ENCODE peak calls at places on chromosomes 1 and 21, in four cellular contexts. One of them, this sample, is unnamed.

GRCh38 chr1:185674201-185674600 is 60.0 kb upstream of the HMCN1 start:
- DNase-seq in kidney: no peak
- DNase-seq in fibroblast of lung: no peak
- DNase-seq in suprapubic skin: no peak
- DNase-seq in this sample: no peak

GRCh38 chr1:204169871-204170270 is 3.7 kb upstream of the REN start:
- DNase-seq in kidney: no peak
- DNase-seq in fibroblast of lung: no peak
- DNase-seq in suprapubic skin: no peak
- DNase-seq in this sample: no peak

GRCh38 chr1:192877283-192877886 is 68.5 kb downstream of the RGS2 start:
- DNase-seq in suprapubic skin: no peak
- DNase-seq in kidney: no peak
- DNase-seq in fibroblast of lung: peak; percentile 75
- DNase-seq in this sample: no peak

GRCh38 chr1:53543771-53544695 is 84.8 kb downstream of the DMRTB1 start:
- DNase-seq in suprapubic skin: peak; percentile 61
- DNase-seq in fibroblast of lung: no peak
- DNase-seq in kidney: peak; percentile 62
- DNase-seq in this sample: no peak

GRCh38 chr1:245361056-245361455 is 206.3 kb downstream of the KIF26B start:
- DNase-seq in fibroblast of lung: no peak
- DNase-seq in suprapubic skin: no peak
- DNase-seq in kidney: no peak
- DNase-seq in this sample: no peak

GRCh38 chr1:94358630-94359599 is 59.3 kb upstream of the ABCD3 start:
- DNase-seq in fibroblast of lung: no peak
- DNase-seq in kidney: no peak
- DNase-seq in suprapubic skin: no peak
- DNase-seq in this sample: no peak

GRCh38 chr1:195597929-195598328 is 1010.3 kb downstream of the KCNT2 start:
- DNase-seq in kidney: no peak
- DNase-seq in fibroblast of lung: no peak
- DNase-seq in suprapubic skin: no peak
- DNase-seq in this sample: no peak

GRCh38 chr1:26694185-26694572 is 1.6 kb upstream of the ARID1A start:
- DNase-seq in suprapubic skin: no peak
- DNase-seq in fibroblast of lung: no peak
- DNase-seq in kidney: no peak
- DNase-seq in this sample: no peak

GRCh38 chr1:29249170-29249691 is 12.9 kb downstream of the PTPRU start:
- DNase-seq in kidney: no peak
- DNase-seq in suprapubic skin: no peak
- DNase-seq in fibroblast of lung: peak; percentile 81
- DNase-seq in this sample: no peak

GRCh38 chr1:51255331-51255730 is 19.3 kb downstream of the RNF11 start:
- DNase-seq in fibroblast of lung: peak; percentile 55
- DNase-seq in kidney: no peak
- DNase-seq in suprapubic skin: no peak
- DNase-seq in this sample: no peak

GRCh38 chr21:29371464-29371863 is 72.7 kb downstream of the BACH1 start:
- DNase-seq in kidney: no peak
- DNase-seq in fibroblast of lung: peak; percentile 27
- DNase-seq in suprapubic skin: no peak
- DNase-seq in this sample: no peak

GRCh38 chr1:235557495-235557894 is 53.2 kb upstream of the B3GALNT2 start:
- DNase-seq in fibroblast of lung: no peak
- DNase-seq in suprapubic skin: no peak
- DNase-seq in kidney: no peak
- DNase-seq in this sample: no peak

GRCh38 chr1:29363536-29363935 is 127.2 kb downstream of the PTPRU start:
- DNase-seq in suprapubic skin: no peak
- DNase-seq in fibroblast of lung: no peak
- DNase-seq in kidney: no peak
- DNase-seq in this sample: peak; percentile 44

GRCh38 chr1:161864577-161864976 is 98.5 kb downstream of the ATF6 start:
- DNase-seq in suprapubic skin: no peak
- DNase-seq in kidney: no peak
- DNase-seq in fibroblast of lung: peak; percentile 42
- DNase-seq in this sample: no peak

GRCh38 chr1:92587445-92587844 is 100.7 kb upstream of the GFI1 start:
- DNase-seq in kidney: no peak
- DNase-seq in fibroblast of lung: no peak
- DNase-seq in suprapubic skin: no peak
- DNase-seq in this sample: no peak

GRCh38 chr1:27403065-27403726 is 10.8 kb downstream of the GPR3 start:
- DNase-seq in kidney: peak; percentile 91
- DNase-seq in suprapubic skin: peak; percentile 90
- DNase-seq in fibroblast of lung: peak; percentile 48
- DNase-seq in this sample: peak; percentile 47

GRCh38 chr1:181033128-181033798 is 520 bp upstream of the MR1 start:
- DNase-seq in suprapubic skin: no peak
- DNase-seq in fibroblast of lung: no peak
- DNase-seq in kidney: no peak
- DNase-seq in this sample: peak; percentile 74

GRCh38 chr1:22416555-22417454 is 34.8 kb upstream of the ZBTB40 start:
- DNase-seq in fibroblast of lung: peak; percentile 53
- DNase-seq in suprapubic skin: peak; percentile 73
- DNase-seq in kidney: peak; percentile 87
- DNase-seq in this sample: no peak

GRCh38 chr1:17601643-17602382 is 62.3 kb downstream of the ARHGEF10L start:
- DNase-seq in kidney: no peak
- DNase-seq in fibroblast of lung: no peak
- DNase-seq in suprapubic skin: no peak
- DNase-seq in this sample: no peak

GRCh38 chr1:232766224-232766890 is 38.9 kb upstream of the MAP10 start:
- DNase-seq in fibroblast of lung: peak; percentile 36
- DNase-seq in suprapubic skin: no peak
- DNase-seq in kidney: peak; percentile 71
- DNase-seq in this sample: no peak

GRCh38 chr1:39574646-39575045 is 1.9 kb downstream of the PABPC4 start:
- DNase-seq in fibroblast of lung: peak; percentile 19
- DNase-seq in kidney: no peak
- DNase-seq in suprapubic skin: no peak
- DNase-seq in this sample: no peak

GRCh38 chr1:78007677-78008341 is 3.1 kb downstream of the DNAJB4 start:
- DNase-seq in kidney: no peak
- DNase-seq in fibroblast of lung: no peak
- DNase-seq in suprapubic skin: no peak
- DNase-seq in this sample: no peak

GRCh38 chr1:99700020-99700419 is 54.1 kb downstream of the PALMD start:
- DNase-seq in kidney: no peak
- DNase-seq in suprapubic skin: no peak
- DNase-seq in fibroblast of lung: no peak
- DNase-seq in this sample: no peak

GRCh38 chr1:17355898-17356297 is 16.1 kb upstream of the PADI6 start:
- DNase-seq in fibroblast of lung: no peak
- DNase-seq in kidney: no peak
- DNase-seq in suprapubic skin: no peak
- DNase-seq in this sample: no peak

GRCh38 chr21:25639922-25640670 is 1.0 kb downstream of the JAM2 start:
- DNase-seq in fibroblast of lung: peak; percentile 10
- DNase-seq in suprapubic skin: peak; percentile 59
- DNase-seq in kidney: peak; percentile 77
- DNase-seq in this sample: peak; percentile 64

GRCh38 chr1:212918751-212919150 is 31.6 kb upstream of the VASH2 start:
- DNase-seq in kidney: no peak
- DNase-seq in fibroblast of lung: no peak
- DNase-seq in suprapubic skin: no peak
- DNase-seq in this sample: no peak

GRCh38 chr1:245085508-245086095 is 69.2 kb upstream of the KIF26B start:
- DNase-seq in suprapubic skin: no peak
- DNase-seq in fibroblast of lung: peak; percentile 99
- DNase-seq in kidney: no peak
- DNase-seq in this sample: no peak

GRCh38 chr1:12063141-12064072 is at the start of gene TNFRSF8:
- DNase-seq in fibroblast of lung: peak; percentile 50
- DNase-seq in suprapubic skin: no peak
- DNase-seq in kidney: no peak
- DNase-seq in this sample: no peak

GRCh38 chr1:12544992-12545391 is 73.0 kb downstream of the DHRS3 start:
- DNase-seq in kidney: no peak
- DNase-seq in suprapubic skin: no peak
- DNase-seq in fibroblast of lung: no peak
- DNase-seq in this sample: no peak

GRCh38 chr1:227779021-227779441 is 36.4 kb upstream of the PRSS38 start:
- DNase-seq in suprapubic skin: peak; percentile 46
- DNase-seq in fibroblast of lung: no peak
- DNase-seq in kidney: no peak
- DNase-seq in this sample: no peak

GRCh38 chr1:41576206-41576605 is 91.7 kb upstream of the EDN2 start:
- DNase-seq in suprapubic skin: no peak
- DNase-seq in fibroblast of lung: no peak
- DNase-seq in kidney: no peak
- DNase-seq in this sample: no peak

GRCh38 chr1:84122780-84123382 is 21.2 kb upstream of the PRKACB start:
- DNase-seq in suprapubic skin: no peak
- DNase-seq in fibroblast of lung: peak; percentile 42
- DNase-seq in kidney: no peak
- DNase-seq in this sample: no peak

GRCh38 chr1:30505853-30506784 is 217.3 kb downstream of the MATN1 start:
- DNase-seq in suprapubic skin: no peak
- DNase-seq in fibroblast of lung: no peak
- DNase-seq in kidney: no peak
- DNase-seq in this sample: no peak

GRCh38 chr1:6652986-6653385 is 28.3 kb downstream of the THAP3 start:
- DNase-seq in fibroblast of lung: no peak
- DNase-seq in kidney: no peak
- DNase-seq in suprapubic skin: no peak
- DNase-seq in this sample: no peak

GRCh38 chr1:228060458-228061190 is 21.9 kb upstream of the ARF1 start:
- DNase-seq in fibroblast of lung: peak; percentile 23
- DNase-seq in suprapubic skin: peak; percentile 64
- DNase-seq in kidney: peak; percentile 76
- DNase-seq in this sample: no peak

GRCh38 chr1:186231861-186232436 is 143.1 kb downstream of the TPR start:
- DNase-seq in fibroblast of lung: no peak
- DNase-seq in kidney: no peak
- DNase-seq in suprapubic skin: no peak
- DNase-seq in this sample: no peak

GRCh38 chr1:53732912-53733317 is 6.0 kb downstream of the GLIS1 start:
- DNase-seq in suprapubic skin: no peak
- DNase-seq in fibroblast of lung: peak; percentile 97
- DNase-seq in kidney: no peak
- DNase-seq in this sample: no peak

GRCh38 chr1:207805841-207806421 is 54.1 kb downstream of the CD46 start:
- DNase-seq in suprapubic skin: peak; percentile 90
- DNase-seq in fibroblast of lung: peak; percentile 96
- DNase-seq in kidney: peak; percentile 87
- DNase-seq in this sample: no peak

GRCh38 chr1:63198921-63199530 is 123.3 kb upstream of the FOXD3 start:
- DNase-seq in fibroblast of lung: no peak
- DNase-seq in kidney: no peak
- DNase-seq in suprapubic skin: no peak
- DNase-seq in this sample: no peak
- H3K4me3 ChIP-seq in fibroblast of lung: no peak overlapping the region
- H3K4me3 ChIP-seq in kidney: no peak overlapping the region
- H3K4me3 ChIP-seq in suprapubic skin: no peak overlapping the region
- H3K4me3 ChIP-seq in this sample: no peak overlapping the region

DNA sequence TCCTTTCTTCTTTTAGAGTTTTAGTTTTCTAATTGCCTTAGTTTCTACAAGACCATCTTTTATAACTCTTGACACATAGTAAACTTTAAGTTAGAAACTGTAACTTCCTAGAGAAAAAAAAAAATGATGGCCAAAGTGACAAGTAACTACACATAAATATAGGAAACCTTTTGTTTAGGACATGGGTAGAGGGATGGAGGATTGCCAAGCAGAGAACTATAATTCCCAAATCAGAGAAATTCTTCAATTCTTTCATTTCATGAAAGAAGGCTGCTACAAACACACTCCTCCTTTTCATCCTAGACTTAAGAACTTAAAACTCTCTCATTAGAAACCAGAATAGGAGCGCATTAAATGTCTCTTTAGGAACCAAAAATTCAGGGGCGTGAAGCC is 125.0 kb downstream of the PTPN14 start:
- DNase-seq in fibroblast of lung: no peak
- DNase-seq in kidney: no peak
- DNase-seq in suprapubic skin: no peak
- DNase-seq in this sample: no peak
- H3K27ac ChIP-seq in fibroblast of lung: no peak overlapping the region
- H3K27ac ChIP-seq in kidney: no peak overlapping the region
- H3K27ac ChIP-seq in suprapubic skin: no peak overlapping the region
- H3K27ac ChIP-seq in this sample: no peak overlapping the region

DNA sequence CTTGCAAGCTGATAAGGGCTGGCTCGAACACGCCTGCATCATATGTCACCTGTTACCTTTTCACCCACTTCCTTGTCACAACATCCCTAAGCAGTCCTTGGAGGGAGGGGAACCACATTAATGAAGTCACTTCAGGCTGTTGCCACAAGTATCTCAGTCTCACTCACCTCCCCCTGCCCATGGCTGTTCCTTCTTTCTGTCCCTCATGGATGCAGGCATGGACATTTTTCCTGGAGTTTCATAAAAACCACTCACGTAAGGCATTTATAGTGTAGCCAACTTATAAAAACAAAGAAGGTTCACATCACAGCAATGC is 76.8 kb upstream of the ANGPTL1 start:
- DNase-seq in suprapubic skin: no peak
- DNase-seq in fibroblast of lung: no peak
- DNase-seq in kidney: no peak
- DNase-seq in this sample: no peak
- H3K4me3 ChIP-seq in suprapubic skin: no peak overlapping the region
- H3K4me3 ChIP-seq in fibroblast of lung: no peak overlapping the region
- H3K4me3 ChIP-seq in kidney: no peak overlapping the region
- H3K4me3 ChIP-seq in this sample: no peak overlapping the region

GRCh38 chr21:33399821-33400220 is 3.4 kb upstream of the IFNGR2 start:
- DNase-seq in kidney: no peak
- DNase-seq in suprapubic skin: no peak
- DNase-seq in fibroblast of lung: no peak
- DNase-seq in this sample: no peak

GRCh38 chr21:33396436-33396835 is 6.8 kb upstream of the IFNGR2 start:
- DNase-seq in kidney: no peak
- DNase-seq in suprapubic skin: no peak
- DNase-seq in fibroblast of lung: peak; percentile 17
- DNase-seq in this sample: no peak

GRCh38 chr21:33394260-33394659 is 9.0 kb upstream of the IFNGR2 start:
- DNase-seq in suprapubic skin: no peak
- DNase-seq in kidney: no peak
- DNase-seq in fibroblast of lung: no peak
- DNase-seq in this sample: peak; percentile 70

GRCh38 chr21:33395866-33396265 is 7.3 kb upstream of the IFNGR2 start:
- DNase-seq in fibroblast of lung: peak; percentile 80
- DNase-seq in suprapubic skin: no peak
- DNase-seq in kidney: no peak
- DNase-seq in this sample: no peak

DNA sequence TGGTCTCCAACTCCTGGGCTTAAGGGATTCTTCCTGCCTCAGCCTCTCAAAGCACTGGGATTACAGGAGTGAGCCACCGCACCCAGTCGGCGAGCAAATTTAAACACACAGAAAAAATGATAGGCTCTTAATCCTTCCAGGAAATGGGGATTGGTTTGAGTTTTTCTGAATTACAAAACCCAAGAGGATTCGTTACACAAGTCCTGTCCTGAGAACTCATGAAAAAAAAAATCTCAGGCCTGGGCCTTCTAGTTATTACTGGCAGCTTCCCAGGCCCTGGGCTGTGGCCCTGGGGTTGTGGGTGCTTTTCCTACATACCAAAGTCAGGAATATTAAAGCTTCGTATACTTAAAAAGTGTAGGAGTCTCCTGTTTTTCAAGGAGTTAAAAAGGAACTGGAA is 6.2 kb upstream of the IFNGR2 start:
- DNase-seq in suprapubic skin: no peak
- DNase-seq in fibroblast of lung: peak; percentile 85
- DNase-seq in kidney: peak; percentile 60
- DNase-seq in this sample: no peak
- H3K27ac ChIP-seq in suprapubic skin: no peak overlapping the region
- H3K27ac ChIP-seq in fibroblast of lung: peak overlapping the region; percentile 2
- H3K27ac ChIP-seq in kidney: peak overlapping the region; percentile 28
- H3K27ac ChIP-seq in this sample: peak overlapping the region; percentile 71